ENCODE peak calls at places on chromosome 9, in four cellular contexts. A, N, W and Y are unnamed samples. For H3K36me3, the result is how much of the 10 kb centered on the place peaks cover.

GRCh38 chr9:96476591-96476990 is 26.6 kb downstream of the HABP4 start:
- DNase-seq in A (peak), N (no peak), W (no peak), Y (no peak)

GRCh38 chr9:23324511-23324910 is 501.5 kb downstream of the ELAVL2 start:
- DNase-seq in A (no peak), N (no peak), W (no peak), Y (no peak)

GRCh38 chr9:27124151-27124550 is 15.1 kb downstream of the TEK start:
- DNase-seq in A (peak), N (no peak), W (no peak), Y (no peak)

GRCh38 chr9:77502568-77502967 is 145.6 kb downstream of the GNA14 start:
- DNase-seq in A (peak), N (no peak), W (no peak), Y (no peak)

GRCh38 chr9:136981588-136982231 is 1.1 kb upstream of the LCNL1 start:
- DNase-seq in A (no peak), N (no peak), W (peak), Y (no peak)

GRCh38 chr9:77710965-77711657 is 63.0 kb upstream of the GNA14 start:
- DNase-seq in A (no peak), N (no peak), W (no peak), Y (no peak)

GRCh38 chr9:22052376-22052945 is 43.4 kb upstream of the CDKN2B start:
- DNase-seq in A (peak), N (no peak), W (no peak), Y (no peak)

GRCh38 chr9:19085295-19085694 is 17.4 kb downstream of the HAUS6 start:
- DNase-seq in A (no peak), N (no peak), W (no peak), Y (no peak)

GRCh38 chr9:27542519-27542918 is 12.9 kb upstream of the MOB3B start:
- DNase-seq in A (peak), N (no peak), W (no peak), Y (no peak)

GRCh38 chr9:130207241-130207992 is 35.2 kb downstream of the NCS1 start:
- DNase-seq in A (no peak), N (no peak), W (no peak), Y (no peak)
- H3K27ac ChIP-seq in A (no peak), N (peak), W (no peak), Y (peak)

GRCh38 chr9:132560604-132561304 is 21.7 kb upstream of the BARHL1 start:
- DNase-seq in A (no peak), N (no peak), W (no peak), Y (no peak)
- H3K36me3 ChIP-seq in A (under half), N (under half), W (under half), Y (under half)

GRCh38 chr9:93184439-93185221 is 691 bp downstream of the WNK2 start:
- DNase-seq in A (no peak), N (no peak), W (no peak), Y (no peak)
- H3K27ac ChIP-seq in A (no peak), N (no peak), W (peak), Y (no peak)

GRCh38 chr9:114289571-114290481 is 33.1 kb upstream of the ORM1 start:
- DNase-seq in A (no peak), N (no peak), W (peak), Y (no peak)

GRCh38 chr9:114287001-114287762 is 35.7 kb upstream of the ORM1 start:
- DNase-seq in A (no peak), N (no peak), W (peak), Y (no peak)

GRCh38 chr9:114287763-114288232 is 35.1 kb upstream of the ORM1 start:
- DNase-seq in A (no peak), N (no peak), W (peak), Y (no peak)

GRCh38 chr9:114289106-114289505 is 33.8 kb upstream of the ORM1 start:
- DNase-seq in A (no peak), N (no peak), W (peak), Y (peak)

DNA sequence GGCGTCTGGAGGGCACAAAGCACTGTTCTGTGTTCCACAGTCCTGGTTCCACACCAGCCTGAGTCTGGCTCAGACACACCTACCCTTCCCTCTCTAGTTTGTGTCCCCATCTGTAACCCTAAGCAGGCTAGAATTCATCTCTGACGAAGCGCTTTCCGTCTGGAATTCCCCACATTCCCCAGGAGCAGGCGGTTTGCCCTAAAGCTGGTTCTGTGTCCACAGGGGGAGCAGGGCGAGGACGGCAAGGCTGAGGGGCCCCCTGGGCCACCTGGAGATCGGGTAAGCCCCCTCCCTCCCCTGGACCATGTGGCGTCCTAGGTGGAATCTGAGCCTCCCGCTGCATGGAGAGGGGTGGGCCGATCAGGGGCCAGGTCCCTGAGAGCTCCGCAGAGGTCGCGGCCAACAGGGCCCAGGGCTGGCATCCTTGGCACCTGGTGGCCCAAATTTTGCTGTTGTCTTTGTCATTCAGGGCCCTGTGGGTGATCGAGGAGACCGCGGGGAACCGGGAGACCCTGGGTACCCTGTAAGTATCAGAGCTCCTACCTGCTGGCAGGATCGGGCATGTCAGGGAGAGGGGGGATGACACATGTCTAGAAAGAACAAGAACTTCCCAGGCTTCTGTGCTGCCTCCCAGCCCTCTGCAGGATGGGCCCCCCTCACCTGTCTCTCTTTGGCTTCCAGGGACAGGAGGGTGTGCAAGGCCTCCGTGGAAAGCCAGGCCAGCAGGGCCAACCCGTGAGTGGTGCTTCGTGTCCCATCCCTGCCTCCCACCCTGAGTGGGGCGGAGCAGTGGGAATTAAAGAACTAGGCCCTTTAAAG is 34.5 kb upstream of the ORM1 start:
- DNase-seq in A (peak), N (no peak), W (peak), Y (peak)
- H3K36me3 ChIP-seq in A (under half), N (under half), W (under half), Y (under half)

GRCh38 chr9:132879443-132880310 is 979 bp downstream of the SPACA9 start:
- DNase-seq in A (no peak), N (no peak), W (no peak), Y (no peak)

GRCh38 chr9:132878695-132879064 is at the start of gene SPACA9:
- DNase-seq in A (peak), N (no peak), W (peak), Y (peak)

GRCh38 chr9:132876849-132877248 is 1.2 kb downstream of the AK8 start:
- DNase-seq in A (no peak), N (no peak), W (no peak), Y (no peak)

GRCh38 chr9:132877818-132878694 is at the start of gene AK8:
- DNase-seq in A (peak), N (no peak), W (peak), Y (no peak)

DNA sequence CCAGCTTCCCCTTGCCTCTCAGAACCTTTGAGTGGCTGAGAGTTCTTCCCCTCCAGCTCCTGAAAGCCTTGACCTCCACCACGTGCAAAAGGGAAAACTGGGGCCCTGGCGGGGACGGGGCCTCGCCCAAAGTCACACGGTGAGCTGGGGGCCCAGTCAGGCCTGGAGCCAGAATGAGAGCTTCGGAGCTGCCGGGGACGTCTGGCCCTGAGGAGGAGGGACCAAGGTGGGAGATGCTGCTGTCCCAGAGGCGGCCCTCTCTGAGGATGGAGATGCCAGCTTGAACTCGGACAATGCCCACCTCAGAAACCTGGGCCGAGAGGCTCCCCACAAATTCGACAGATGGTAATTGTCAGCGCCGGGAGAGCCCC is 652 bp downstream of the AK8 start:
- DNase-seq in A (no peak), N (no peak), W (no peak), Y (no peak)
- H3K27ac ChIP-seq in A (no peak), N (peak), W (no peak), Y (no peak)

GRCh38 chr9:2120926-2121689 is 106.0 kb downstream of the SMARCA2 start:
- DNase-seq in A (peak), N (no peak), W (no peak), Y (no peak)
- H3K36me3 ChIP-seq in A (under half), N (half or more), W (half or more), Y (under half)

DNA sequence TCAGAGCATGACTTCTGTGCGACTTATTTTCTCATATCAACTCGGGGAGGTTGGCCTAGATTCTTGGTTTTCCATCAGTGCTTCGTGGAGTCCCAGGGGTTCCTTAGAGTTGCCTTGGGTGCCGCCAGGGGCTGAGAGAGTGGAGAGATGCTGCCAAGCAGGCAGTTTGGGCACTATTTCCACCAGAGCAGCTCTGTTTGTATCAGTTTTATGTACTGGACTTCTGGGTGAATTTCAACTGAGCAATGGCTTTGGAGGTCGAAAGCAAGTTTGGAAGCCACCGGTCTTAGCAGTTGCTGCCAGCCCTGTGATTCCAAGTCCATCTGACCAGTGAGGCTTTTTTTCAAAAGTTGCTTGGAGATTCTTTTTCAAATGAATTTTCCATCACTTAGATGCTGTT is 68.5 kb downstream of the ANGPTL2 start:
- DNase-seq in A (no peak), N (no peak), W (no peak), Y (no peak)
- H3K27ac ChIP-seq in A (no peak), N (no peak), W (peak), Y (peak)

GRCh38 chr9:124908098-124908497 is 32.8 kb downstream of the GOLGA1 start:
- DNase-seq in A (no peak), N (no peak), W (no peak), Y (no peak)

GRCh38 chr9:124913378-124913777 is 27.5 kb downstream of the GOLGA1 start:
- DNase-seq in A (no peak), N (no peak), W (no peak), Y (no peak)

GRCh38 chr9:124914753-124915405 is 26.0 kb downstream of the GOLGA1 start:
- DNase-seq in A (no peak), N (no peak), W (no peak), Y (no peak)

GRCh38 chr9:124906966-124907365 is 33.9 kb downstream of the GOLGA1 start:
- DNase-seq in A (no peak), N (no peak), W (no peak), Y (no peak)

DNA sequence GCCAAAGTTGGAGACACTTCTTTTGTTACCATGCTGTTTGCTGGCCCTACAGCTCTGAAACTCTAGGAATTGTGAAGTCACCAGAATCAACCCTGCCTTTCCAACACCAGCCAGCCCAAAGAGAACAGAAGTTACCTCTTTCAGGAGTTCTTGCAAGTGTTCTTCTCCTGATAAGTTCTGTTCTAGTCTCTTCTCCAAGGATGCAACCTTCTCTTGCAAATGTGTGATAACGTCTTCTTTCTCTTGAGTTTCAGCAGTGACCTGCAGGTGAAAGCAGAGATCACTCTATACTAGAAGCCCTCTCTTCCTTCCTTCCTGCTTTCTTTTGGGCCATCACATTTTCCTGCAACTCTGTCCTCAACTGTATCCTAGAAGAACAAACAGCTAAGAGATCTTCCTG is 29.1 kb downstream of the GOLGA1 start:
- DNase-seq in A (no peak), N (no peak), W (no peak), Y (no peak)
- H3K36me3 ChIP-seq in A (under half), N (half or more), W (half or more), Y (under half)

GRCh38 chr9:134661299-134661698 is 19.7 kb downstream of the COL5A1 start:
- DNase-seq in A (no peak), N (no peak), W (peak), Y (no peak)
- H3K27ac ChIP-seq in A (peak), N (no peak), W (peak), Y (peak)

GRCh38 chr9:116368680-116369079 is 215.1 kb downstream of the PAPPA start:
- DNase-seq in A (no peak), N (no peak), W (no peak), Y (no peak)
- H3K36me3 ChIP-seq in A (under half), N (under half), W (under half), Y (under half)